ENCODE peak calls at places on chromosomes 1 and 21, in five cellular contexts. W is mammary epithelial cell, Y is AG10803, B is cardiac fibroblast, I is BJ. L is an unnamed sample.

GRCh38 chr1:29849038-29849750 is 612.9 kb downstream of the PTPRU start:
- DNase-seq in I (no peak), W (peak), B (peak), Y (peak), L (no peak)

GRCh38 chr1:18302788-18303413 is 177.8 kb upstream of the KLHDC7A start:
- DNase-seq in B (no peak), Y (no peak), W (no peak), I (no peak), L (no peak)

GRCh38 chr1:42955311-42956063 is 3.2 kb downstream of the SLC2A1 start:
- DNase-seq in Y (no peak), W (no peak), I (no peak), B (no peak), L (no peak)

GRCh38 chr1:165383067-165383466 is 26.6 kb upstream of the LMX1A start:
- DNase-seq in I (peak), Y (peak), W (peak), B (peak), L (peak)

GRCh38 chr1:47569681-47570470 is 132.0 kb downstream of the FOXD2 start:
- DNase-seq in Y (peak), B (peak), W (peak), I (peak), L (no peak)

GRCh38 chr1:51644533-51645197 is 27.8 kb downstream of the OSBPL9 start:
- DNase-seq in W (peak), I (peak), B (peak), Y (peak), L (no peak)

GRCh38 chr21:42397291-42398129 is 1.7 kb upstream of the TMPRSS3 start:
- DNase-seq in I (no peak), Y (no peak), B (no peak), W (no peak), L (no peak)

GRCh38 chr1:22673486-22674409 is 20.7 kb downstream of the C1QB start:
- DNase-seq in W (peak), Y (peak), B (peak), I (no peak), L (peak)

GRCh38 chr1:54298284-54299033 is 98.5 kb downstream of the MRPL37 start:
- DNase-seq in W (no peak), Y (no peak), I (no peak), B (peak), L (no peak)

GRCh38 chr1:24925082-24925779 is 4.8 kb downstream of the RUNX3 start:
- DNase-seq in B (no peak), W (no peak), Y (no peak), I (no peak), L (no peak)

GRCh38 chr1:2251786-2252185 is 23.7 kb downstream of the SKI start:
- DNase-seq in W (peak), B (peak), I (no peak), Y (no peak), L (no peak)

GRCh38 chr21:36486246-36486645 is 6.3 kb upstream of the CLDN14 start:
- DNase-seq in W (no peak), Y (no peak), I (no peak), B (no peak), L (no peak)